ENCODE peak calls at places on chromosomes 2 and 18, in five cellular contexts. O is hepatocyte; Y is heart right ventricle; W is cardiac fibroblast; H is naive thymus-derived CD4-positive, alpha-beta T cell. D is an unnamed sample.

GRCh38 chr2:37109523-37109922 is 25.2 kb downstream of the GPATCH11 start:
- DNase-seq in W (no peak), O (no peak), H (no peak), Y (no peak), D (no peak)

GRCh38 chr18:61658431-61658830 is 234.4 kb downstream of the RNF152 start:
- DNase-seq in H (no peak), Y (no peak), W (no peak), O (no peak), D (no peak)

GRCh38 chr18:74175658-74176057 is 27.3 kb downstream of the TIMM21 start:
- DNase-seq in W (no peak), H (no peak), O (no peak), Y (no peak), D (no peak)

GRCh38 chr2:200625958-200626363 is 40.1 kb downstream of the AOX1 start:
- DNase-seq in Y (no peak), O (no peak), H (no peak), W (peak), D (peak)

GRCh38 chr18:51537487-51537886 is 340.0 kb upstream of the MEX3C start:
- DNase-seq in Y (peak), W (peak), O (peak), H (no peak), D (no peak)

GRCh38 chr18:23964282-23965238 is 50.0 kb upstream of the TTC39C start:
- DNase-seq in O (peak), H (no peak), W (no peak), Y (no peak), D (no peak)

GRCh38 chr18:49691177-49691608 is 122.1 kb downstream of the ACAA2 start:
- DNase-seq in H (no peak), O (no peak), W (peak), Y (no peak), D (peak)

GRCh38 chr2:168961450-168962229 is 60.5 kb downstream of the G6PC2 start:
- DNase-seq in Y (no peak), O (peak), H (no peak), W (peak), D (no peak)

GRCh38 chr2:173196080-173196479 is 120.4 kb downstream of the MAP3K20 start:
- DNase-seq in Y (no peak), H (no peak), W (no peak), O (no peak), D (no peak)

GRCh38 chr18:51193621-51194287 is 3.7 kb downstream of the MEX3C start:
- DNase-seq in Y (no peak), W (peak), H (no peak), O (no peak), D (no peak)

GRCh38 chr2:64273524-64274398 is 129.5 kb upstream of the PELI1 start:
- DNase-seq in W (peak), H (no peak), Y (no peak), O (peak), D (peak)

GRCh38 chr2:31260870-31261269 is 26.9 kb downstream of the EHD3 start:
- DNase-seq in O (no peak), W (no peak), H (no peak), Y (no peak), D (no peak)

GRCh38 chr2:71604709-71605085 is 151.3 kb downstream of the DYSF start:
- DNase-seq in Y (no peak), H (no peak), W (no peak), O (no peak), D (no peak)

GRCh38 chr2:71603311-71603794 is 150.0 kb downstream of the DYSF start:
- DNase-seq in Y (peak), O (no peak), H (no peak), W (peak), D (no peak)

GRCh38 chr2:71602581-71602980 is 149.2 kb downstream of the DYSF start:
- DNase-seq in H (no peak), Y (peak), W (no peak), O (no peak), D (no peak)

GRCh38 chr2:71605173-71605641 is 151.8 kb downstream of the DYSF start:
- DNase-seq in Y (no peak), W (peak), O (no peak), H (no peak), D (no peak)

GRCh38 chr2:71603851-71604708 is 150.7 kb downstream of the DYSF start:
- DNase-seq in O (no peak), Y (no peak), H (no peak), W (no peak), D (peak)
- H3K4me3 ChIP-seq in O (no peak), Y (no peak), H (no peak), W (no peak), D (no peak)

GRCh38 chr18:62767321-62767720 is 52.0 kb downstream of the PHLPP1 start:
- DNase-seq in Y (no peak), W (no peak), O (no peak), H (no peak), D (peak)
- H3K4me3 ChIP-seq in Y (no peak), W (no peak), O (no peak), H (no peak), D (no peak)

DNA sequence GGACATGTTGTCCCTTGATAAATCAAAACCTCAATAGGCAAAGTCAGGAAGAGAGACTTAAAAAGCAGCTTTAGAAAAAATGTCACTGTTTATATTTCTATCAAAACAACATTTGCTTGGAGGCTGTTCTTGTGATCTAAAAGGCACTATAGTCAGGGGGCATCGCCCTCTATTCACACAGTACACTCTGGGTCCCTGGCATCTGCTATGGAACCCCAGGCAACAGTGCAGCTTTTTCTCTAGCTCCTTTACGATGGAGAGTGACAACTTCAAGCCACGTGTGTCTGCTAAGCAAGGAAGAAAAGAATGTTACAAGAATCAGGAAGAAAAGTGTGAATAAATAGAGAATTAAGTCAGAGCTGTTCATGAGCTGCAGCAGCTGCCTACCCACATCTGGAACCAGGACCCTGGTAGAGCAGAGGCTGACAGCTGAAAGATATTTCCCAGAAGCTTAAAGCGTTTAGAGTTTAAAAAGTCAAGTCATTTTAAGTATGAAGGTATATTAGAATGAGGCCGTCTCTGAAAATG is 11.2 kb downstream of the RND3 start:
- DNase-seq in Y (no peak), H (no peak), O (no peak), W (no peak), D (no peak)
- H3K4me3 ChIP-seq in Y (no peak), H (no peak), O (no peak), W (no peak), D (no peak)

DNA sequence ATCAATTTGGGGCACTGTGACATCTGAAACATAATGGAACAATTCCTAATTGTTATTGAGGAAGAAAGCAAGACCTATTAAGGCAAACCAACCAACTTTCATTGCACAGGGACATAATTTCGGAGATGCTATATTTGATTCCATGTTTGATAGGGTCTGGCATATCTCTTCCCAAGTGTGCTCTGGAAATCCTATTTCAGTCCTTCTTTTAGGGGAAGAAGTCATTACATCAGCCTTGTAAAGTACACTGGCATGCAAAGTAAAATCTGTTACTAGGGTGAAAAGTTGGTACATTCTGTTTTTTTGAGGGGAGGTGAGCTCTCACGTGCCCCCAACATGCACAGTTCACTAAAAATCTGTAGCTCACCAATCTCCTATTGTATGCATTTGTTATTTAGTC is 172.4 kb downstream of the SLC8A1 start:
- DNase-seq in H (no peak), Y (no peak), W (no peak), O (no peak), D (no peak)
- H3K4me3 ChIP-seq in H (no peak), Y (no peak), W (no peak), O (no peak), D (no peak)

GRCh38 chr2:121282800-121283382 is 2.1 kb downstream of the TFCP2L1 start:
- DNase-seq in O (no peak), Y (no peak), W (no peak), H (no peak), D (no peak)
- H3K4me3 ChIP-seq in O (no peak), Y (no peak), W (no peak), H (no peak), D (no peak)

DNA sequence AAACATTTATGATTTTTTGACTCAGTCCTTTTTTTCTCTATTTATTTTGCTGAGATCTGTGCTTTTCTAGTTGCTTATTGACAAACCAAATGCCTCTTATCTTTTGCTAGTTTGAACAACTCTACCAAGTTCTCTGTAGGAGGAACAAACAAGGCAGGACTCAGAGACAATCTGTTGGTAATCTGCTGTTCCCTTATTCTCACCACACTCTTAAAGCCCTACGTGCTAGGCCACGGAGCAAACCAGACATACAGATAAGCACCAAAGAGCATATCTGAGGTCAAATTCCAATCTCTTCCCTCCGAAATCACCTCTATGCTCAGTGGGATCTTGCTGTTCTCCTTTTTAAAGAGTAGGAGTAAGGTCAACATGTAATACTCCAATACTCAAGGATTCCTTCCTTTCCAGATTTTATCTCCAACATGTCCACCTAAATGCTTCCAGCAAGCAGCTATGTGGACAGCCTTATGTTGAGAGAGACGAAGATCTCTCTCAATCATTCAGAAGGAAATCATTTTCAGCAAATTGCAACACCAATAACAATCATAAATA is 18.4 kb downstream of the FN1 start:
- DNase-seq in O (peak), Y (no peak), H (no peak), W (no peak), D (no peak)
- H3K4me3 ChIP-seq in O (no peak), Y (no peak), H (no peak), W (no peak), D (no peak)

DNA sequence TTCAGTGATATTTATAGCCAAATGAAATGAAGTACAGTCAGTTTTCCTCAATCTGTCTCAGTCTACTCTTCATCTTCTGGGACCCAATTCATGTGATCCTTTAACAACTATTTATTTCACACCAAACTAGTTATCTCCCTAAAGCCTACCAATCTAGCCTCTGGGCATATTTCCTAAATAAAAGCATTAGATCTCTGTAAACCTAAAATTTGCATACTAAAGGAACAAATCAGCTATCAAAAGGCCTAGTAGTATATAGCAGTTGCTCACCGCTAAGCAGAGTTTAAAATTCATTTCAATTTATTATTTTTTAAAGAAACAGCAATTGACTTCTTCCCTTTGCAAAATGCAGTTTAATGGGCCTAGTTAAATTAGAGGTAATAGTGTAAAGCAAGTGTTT is 280.2 kb downstream of the ZEB2 start:
- DNase-seq in O (no peak), Y (no peak), H (no peak), W (no peak), D (no peak)
- H3K4me3 ChIP-seq in O (no peak), Y (no peak), H (no peak), W (no peak), D (no peak)